ENCODE peak calls at places on chromosomes 4 and X, in five cellular contexts. V, W, J, M and T are unnamed samples.

GRCh38 chrX:46340696-46341095 is 204.5 kb downstream of the ZNF674 start:
- DNase-seq in V (no peak), W (no peak), J (no peak), M (no peak), T (no peak)

GRCh38 chr4:99763635-99764101 is 53.0 kb upstream of the DAPP1 start:
- DNase-seq in V (peak; percentile 95), W (no peak), J (no peak), M (no peak), T (no peak)

GRCh38 chrX:56994375-56995270 is 718 bp downstream of the SPIN3 start:
- DNase-seq in V (peak; percentile 1), W (no peak), J (no peak), M (peak; percentile 39), T (no peak)

GRCh38 chrX:65874110-65874509 is 165.8 kb downstream of the VSIG4 start:
- DNase-seq in V (no peak), W (no peak), J (no peak), M (no peak), T (no peak)

GRCh38 chrX:109619816-109620215 is 5.2 kb downstream of the KCNE5 start:
- DNase-seq in V (no peak), W (no peak), J (no peak), M (no peak), T (no peak)

GRCh38 chrX:37361596-37361995 is 12.4 kb downstream of the PRRG1 start:
- DNase-seq in V (no peak), W (no peak), J (no peak), M (no peak), T (no peak)

GRCh38 chrX:18927558-18927957 is 56.4 kb downstream of the PHKA2 start:
- DNase-seq in V (no peak), W (no peak), J (no peak), M (no peak), T (no peak)

GRCh38 chrX:142001934-142002333 is 98.2 kb downstream of the MAGEC1 start:
- DNase-seq in V (no peak), W (no peak), J (no peak), M (no peak), T (no peak)

GRCh38 chr4:25667931-25668557 is 12.4 kb downstream of the SLC34A2 start:
- DNase-seq in V (no peak), W (no peak), J (no peak), M (no peak), T (no peak)

GRCh38 chrX:48613502-48614160 is 16.3 kb downstream of the WDR13 start:
- DNase-seq in V (no peak), W (no peak), J (no peak), M (no peak), T (no peak)

GRCh38 chr4:69896530-69897116 is 34.2 kb upstream of the CSN1S1 start:
- DNase-seq in V (peak; percentile 20), W (no peak), J (no peak), M (no peak), T (no peak)

GRCh38 chr4:23827971-23828680 is 61.7 kb downstream of the PPARGC1A start:
- DNase-seq in V (peak; percentile 19), W (no peak), J (no peak), M (no peak), T (no peak)

GRCh38 chrX:10119399-10119990 is 37.3 kb upstream of the CLCN4 start:
- DNase-seq in V (peak; percentile 90), W (peak; percentile 60), J (no peak), M (no peak), T (peak; percentile 86)

GRCh38 chr4:137471895-137472294 is 60.4 kb downstream of the PCDH18 start:
- DNase-seq in V (peak; percentile 32), W (no peak), J (no peak), M (no peak), T (no peak)

GRCh38 chr4:110959041-110959643 is 336.3 kb upstream of the PITX2 start:
- DNase-seq in V (peak; percentile 31), W (no peak), J (no peak), M (no peak), T (no peak)

GRCh38 chrX:155819966-155820491 is 61.1 kb upstream of the VAMP7 start:
- DNase-seq in V (peak; percentile 82), W (peak; percentile 78), J (peak; percentile 61), M (no peak), T (peak; percentile 40)

GRCh38 chr4:168451744-168452394 is 28.4 kb downstream of the DDX60L start:
- DNase-seq in V (peak; percentile 70), W (no peak), J (no peak), M (no peak), T (no peak)

GRCh38 chrX:103624111-103624510 is 4.7 kb upstream of the TCEAL1 start:
- DNase-seq in V (peak; percentile 69), W (no peak), J (no peak), M (no peak), T (no peak)

DNA sequence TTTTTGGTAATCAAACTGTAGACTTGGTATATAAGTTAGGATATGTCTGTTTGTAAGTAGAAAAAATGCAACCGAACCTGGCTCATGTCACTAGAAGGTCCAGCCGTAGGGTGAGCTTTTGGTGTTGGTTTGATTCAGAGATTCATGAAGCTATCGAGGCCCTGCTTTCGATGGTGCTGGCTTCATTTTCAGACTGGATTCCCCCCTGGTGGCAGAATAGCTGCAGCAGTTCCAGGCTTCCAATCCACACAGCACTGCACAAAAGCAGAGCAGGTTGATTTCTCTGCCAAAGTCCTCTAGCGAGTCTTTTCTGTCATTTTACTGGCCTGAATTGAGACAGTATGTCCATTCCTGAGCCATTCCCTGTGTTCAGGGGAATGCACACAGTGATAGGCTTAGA is 33.1 kb downstream of the PDK3 start:
- DNase-seq in V (peak; percentile 23), W (peak; percentile 8), J (no peak), M (no peak), T (no peak)
- TF ChIP-seq CTCF in V (peak; percentile 53), W (peak; percentile 46), J (no peak), M (no peak), T (peak; percentile 45)

DNA sequence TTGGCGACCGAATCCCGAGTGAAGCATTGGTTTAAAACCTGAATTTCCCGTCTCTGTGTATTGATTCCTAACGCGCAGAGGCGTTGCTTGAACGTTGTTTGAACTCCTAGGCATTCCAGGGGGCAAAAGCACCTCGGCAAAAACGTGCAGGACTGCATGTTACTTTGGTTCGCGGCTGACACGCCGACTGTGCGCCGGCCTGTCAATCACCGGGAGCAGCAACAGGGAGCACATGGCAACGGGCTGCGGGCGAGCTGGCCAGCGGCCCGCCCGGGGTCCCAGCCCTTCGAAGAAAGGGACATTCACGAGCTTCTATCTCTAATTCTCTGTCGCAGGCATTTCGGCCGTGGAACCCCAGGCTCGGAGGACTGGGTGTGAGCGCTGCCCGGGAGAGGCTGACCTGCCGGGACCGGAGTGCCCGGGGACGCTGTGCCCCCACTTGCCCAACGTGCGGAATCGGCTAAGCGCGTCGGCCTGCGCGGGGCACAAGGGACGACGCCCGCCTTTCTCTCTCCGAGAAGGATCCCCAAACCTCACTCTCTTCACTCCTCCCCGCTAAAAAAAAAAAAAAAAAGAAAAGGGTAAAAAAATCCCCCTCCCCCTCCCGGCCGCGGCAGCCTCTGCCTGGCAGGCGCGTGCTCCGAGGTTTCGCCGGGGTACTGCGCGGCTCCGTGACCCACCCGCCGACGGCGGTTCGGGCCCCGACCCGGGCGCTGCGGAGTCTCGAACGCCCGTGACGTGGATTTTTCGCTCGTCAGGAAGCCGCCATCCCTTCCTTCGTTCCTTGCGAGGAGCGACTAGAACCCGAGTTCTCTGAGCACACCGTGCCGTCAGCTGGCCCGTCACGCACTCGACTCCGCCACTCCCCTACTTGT is 918 bp downstream of the SPRY1 start:
- DNase-seq in V (no peak), W (peak; percentile 36), J (peak; percentile 76), M (peak; percentile 56), T (peak; percentile 59)
- TF ChIP-seq CTCF in V (no peak), W (no peak), J (no peak), M (no peak), T (no peak)

GRCh38 chr4:6753103-6753560 is 29.4 kb upstream of the KIAA0232 start:
- DNase-seq in V (no peak), W (no peak), J (no peak), M (no peak), T (no peak)
- TF ChIP-seq CTCF in V (no peak), W (no peak), J (no peak), M (no peak), T (no peak)

DNA sequence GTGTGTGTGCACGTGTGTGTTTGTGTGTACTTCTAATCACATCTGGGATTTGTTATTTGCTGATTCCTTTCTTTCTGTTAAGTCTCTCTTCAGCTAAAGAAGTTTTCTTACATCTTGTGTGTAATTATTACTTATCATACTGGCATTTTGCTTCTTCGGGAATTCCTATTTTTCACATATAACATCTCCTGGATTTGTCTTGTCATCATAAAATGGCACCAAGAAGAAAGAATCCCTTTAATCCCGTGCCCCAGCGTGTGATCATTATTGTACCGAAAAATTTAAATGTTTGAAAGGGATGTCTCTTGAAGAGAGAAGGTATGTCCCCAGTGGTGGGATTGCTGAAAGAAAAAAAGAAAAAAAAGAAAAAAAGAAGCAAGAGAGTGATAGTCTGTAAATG is 72.3 kb downstream of the ZFX start:
- DNase-seq in V (no peak), W (no peak), J (no peak), M (no peak), T (no peak)
- TF ChIP-seq CTCF in V (no peak), W (no peak), J (no peak), M (no peak), T (no peak)

GRCh38 chr4:67897686-67898085 is 13.9 kb upstream of the TMPRSS11D start:
- DNase-seq in V (no peak), W (no peak), J (no peak), M (no peak), T (no peak)

GRCh38 chr4:67892253-67892652 is 8.5 kb upstream of the TMPRSS11D start:
- DNase-seq in V (no peak), W (no peak), J (no peak), M (no peak), T (no peak)

GRCh38 chr4:67896421-67897065 is 12.7 kb upstream of the TMPRSS11D start:
- DNase-seq in V (no peak), W (no peak), J (no peak), M (no peak), T (no peak)

GRCh38 chr4:67891645-67892044 is 7.8 kb upstream of the TMPRSS11D start:
- DNase-seq in V (no peak), W (no peak), J (no peak), M (no peak), T (no peak)

DNA sequence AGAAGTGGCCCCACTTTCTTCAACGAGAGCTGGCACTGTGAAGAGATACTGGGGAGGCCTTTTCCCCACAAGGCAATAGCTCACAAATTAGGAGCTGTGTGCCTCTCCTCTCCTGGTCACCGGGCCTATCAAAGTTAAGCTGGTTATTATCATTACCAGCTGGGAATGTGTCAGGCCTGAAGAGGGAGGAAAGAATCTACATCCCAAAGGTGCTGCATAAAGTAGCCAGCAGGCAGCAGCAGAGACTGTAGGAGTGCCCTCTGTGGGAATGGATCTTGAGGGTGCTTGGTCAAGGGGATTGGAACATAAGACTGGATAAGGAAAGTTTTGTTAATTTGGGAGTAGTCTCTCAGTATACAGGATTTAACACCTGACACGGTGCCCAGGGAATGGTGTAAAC is 9.1 kb upstream of the TMPRSS11D start:
- DNase-seq in V (no peak), W (no peak), J (no peak), M (no peak), T (no peak)
- TF ChIP-seq CTCF in V (no peak), W (no peak), J (no peak), M (no peak), T (no peak)

GRCh38 chrX:8783100-8784098 is 17.8 kb downstream of the FAM9A start:
- DNase-seq in V (no peak), W (peak; percentile 15), J (no peak), M (no peak), T (no peak)
- TF ChIP-seq CTCF in V (peak; percentile 47), W (peak; percentile 64), J (no peak), M (no peak), T (peak; percentile 48)

GRCh38 chr4:153156263-153156662 is 48.0 kb upstream of the TRIM2 start:
- DNase-seq in V (no peak), W (no peak), J (no peak), M (no peak), T (no peak)
- TF ChIP-seq CTCF in V (peak; percentile 19), W (no peak), J (no peak), M (peak; percentile 30), T (no peak)

GRCh38 chrX:50723006-50723405 is 91.0 kb downstream of the SHROOM4 start:
- DNase-seq in V (peak; percentile 26), W (no peak), J (no peak), M (no peak), T (no peak)
- TF ChIP-seq CTCF in V (no peak), W (no peak), J (no peak), M (no peak), T (no peak)